ENCODE peak calls at places on chromosomes 2 and 18, in nine cellular contexts. Z is stomach, H is RKO, B is CMK, L is nephron progenitor cell, I is RPMI7951, P is neural progenitor cell, U is left colon, O is iris pigment epithelial cell. G is an unnamed sample.

GRCh38 chr2:237101118-237101979 is 15.7 kb downstream of the COPS8 start:
- DNase-seq in B (no peak), O (no peak), L (no peak), I (no peak), Z (no peak), H (no peak), U (no peak), P (peak; percentile 89), G (no peak)

GRCh38 chr2:74587664-74588277 is 33.3 kb downstream of the DOK1 start:
- DNase-seq in L (peak; percentile 61), O (peak; percentile 73), B (no peak), U (peak; percentile 50), Z (peak; percentile 69), H (peak; percentile 79), P (peak; percentile 68), I (peak; percentile 73), G (peak; percentile 83)

GRCh38 chr18:12975488-12975887 is 15.7 kb upstream of the CEP192 start:
- DNase-seq in Z (no peak), I (no peak), B (no peak), H (no peak), U (no peak), O (no peak), L (no peak), P (no peak), G (no peak)

GRCh38 chr2:9169310-9170107 is 37.1 kb upstream of the ASAP2 start:
- DNase-seq in P (no peak), L (no peak), Z (no peak), B (peak; percentile 5), I (no peak), U (no peak), O (no peak), H (no peak), G (no peak)

GRCh38 chr18:74631242-74632087 is 33.8 kb downstream of the ZNF407 start:
- DNase-seq in B (no peak), H (no peak), Z (no peak), I (no peak), O (peak; percentile 88), L (no peak), U (no peak), P (no peak), G (no peak)

GRCh38 chr2:204885747-204886146 is 340.5 kb downstream of the PARD3B start:
- DNase-seq in U (no peak), H (no peak), B (no peak), I (no peak), L (peak; percentile 6), O (no peak), P (peak; percentile 49), Z (no peak), G (no peak)

GRCh38 chr2:120707816-120708215 is 27.9 kb upstream of the GLI2 start:
- DNase-seq in I (peak; percentile 53), B (no peak), O (no peak), U (no peak), P (no peak), L (no peak), H (no peak), Z (no peak), G (no peak)

GRCh38 chr2:27566628-27567027 is 16.2 kb upstream of the ZNF512 start:
- DNase-seq in I (peak; percentile 78), U (no peak), P (no peak), Z (no peak), B (no peak), H (peak; percentile 83), L (no peak), O (peak; percentile 64), G (peak; percentile 4)

GRCh38 chr2:172962064-172962463 is 113.6 kb upstream of the MAP3K20 start:
- DNase-seq in I (no peak), P (no peak), L (no peak), H (no peak), B (no peak), U (no peak), Z (no peak), O (no peak), G (no peak)

GRCh38 chr18:61738488-61738887 is 154.3 kb downstream of the RNF152 start:
- DNase-seq in P (no peak), B (no peak), Z (no peak), U (no peak), H (no peak), O (peak; percentile 40), I (peak; percentile 69), L (no peak), G (peak; percentile 67)

GRCh38 chr2:12834239-12834638 is 117.5 kb downstream of the TRIB2 start:
- DNase-seq in Z (no peak), B (no peak), H (no peak), O (no peak), I (no peak), U (no peak), P (no peak), L (no peak), G (no peak)

GRCh38 chr2:121640380-121641326 is 8.6 kb downstream of the CLASP1 start:
- DNase-seq in Z (no peak), B (no peak), L (no peak), U (no peak), P (no peak), I (peak; percentile 27), O (no peak), H (peak; percentile 11), G (peak; percentile 57)

GRCh38 chr2:18209934-18210639 is 331.6 kb downstream of the KCNS3 start:
- DNase-seq in B (no peak), Z (no peak), O (peak; percentile 84), P (no peak), L (no peak), I (peak; percentile 88), U (no peak), H (no peak), G (no peak)

GRCh38 chr2:145854039-145854755 is 1334.3 kb upstream of the ZEB2 start:
- DNase-seq in L (no peak), B (no peak), Z (no peak), I (no peak), H (no peak), O (no peak), P (no peak), U (no peak), G (no peak)

GRCh38 chr2:135701442-135701841 is 40.2 kb upstream of the UBXN4 start:
- DNase-seq in P (no peak), H (peak; percentile 28), O (peak; percentile 72), I (peak; percentile 3), U (no peak), Z (no peak), L (no peak), B (no peak), G (no peak)

GRCh38 chr2:118584380-118584779 is 263.1 kb downstream of the EN1 start:
- DNase-seq in U (no peak), B (no peak), I (no peak), P (peak; percentile 68), O (no peak), L (no peak), Z (no peak), H (no peak), G (no peak)

GRCh38 chr2:154132827-154133226 is 261.1 kb downstream of the GALNT13 start:
- DNase-seq in I (no peak), U (no peak), H (no peak), B (no peak), Z (no peak), L (no peak), O (no peak), P (no peak), G (no peak)

GRCh38 chr2:33000986-33001385 is 54.2 kb downstream of the LTBP1 start:
- DNase-seq in H (no peak), P (no peak), I (no peak), L (no peak), Z (no peak), U (no peak), B (no peak), O (no peak), G (no peak)

GRCh38 chr18:11500153-11501122 is 109.0 kb upstream of the SLC35G4 start:
- DNase-seq in B (no peak), O (peak; percentile 98), L (no peak), U (no peak), Z (no peak), I (peak; percentile 99), P (no peak), H (peak; percentile 92), G (peak; percentile 89)

GRCh38 chr2:127968610-127969339 is 59.1 kb downstream of the SAP130 start:
- DNase-seq in Z (no peak), I (no peak), H (no peak), U (no peak), O (peak; percentile 23), B (no peak), L (no peak), P (no peak), G (no peak)

GRCh38 chr2:228700638-228701037 is 519.2 kb upstream of the SPHKAP start:
- DNase-seq in B (no peak), I (peak; percentile 88), H (peak; percentile 3), O (peak; percentile 89), Z (no peak), L (no peak), P (no peak), U (no peak), G (no peak)